ENCODE peak calls at places on chromosome 7, in five cellular contexts. M is EL, R is heart left ventricle, Q is lower lobe of right lung, I is kidney tubule cell. P is an unnamed sample.

GRCh38 chr7:91082854-91083495 is 181.3 kb upstream of the FZD1 start:
- DNase-seq in I (peak; percentile 29), R (no peak), M (peak; percentile 27), Q (no peak), P (peak; percentile 30)

GRCh38 chr7:128446306-128446705 is 9.4 kb upstream of the HILPDA start:
- DNase-seq in R (no peak), Q (no peak), M (no peak), I (no peak), P (no peak)

GRCh38 chr7:66348959-66349358 is 143.8 kb downstream of the TPST1 start:
- DNase-seq in M (no peak), Q (no peak), R (no peak), I (no peak), P (peak; percentile 90)

GRCh38 chr7:146773506-146773905 is 656.9 kb downstream of the CNTNAP2 start:
- DNase-seq in M (no peak), I (no peak), Q (no peak), R (no peak), P (no peak)

GRCh38 chr7:55516399-55516798 is 55.9 kb downstream of the VOPP1 start:
- DNase-seq in Q (no peak), I (no peak), R (no peak), M (no peak), P (no peak)

GRCh38 chr7:85079434-85079833 is 107.4 kb downstream of the SEMA3D start:
- DNase-seq in I (no peak), M (no peak), R (no peak), Q (no peak), P (no peak)

GRCh38 chr7:50204576-50204975 is 99.9 kb upstream of the IKZF1 start:
- DNase-seq in I (no peak), R (no peak), M (no peak), Q (no peak), P (peak; percentile 77)

GRCh38 chr7:106347229-106347833 is 62.5 kb upstream of the NAMPT start:
- DNase-seq in I (no peak), Q (no peak), R (no peak), M (no peak), P (peak; percentile 5)

GRCh38 chr7:153190452-153190851 is 430.9 kb downstream of the ACTR3B start:
- DNase-seq in M (no peak), I (peak; percentile 9), R (no peak), Q (no peak), P (no peak)

GRCh38 chr7:5709347-5709950 is 72.0 kb downstream of the RNF216 start:
- DNase-seq in R (no peak), I (no peak), M (peak; percentile 31), Q (no peak), P (no peak)

GRCh38 chr7:120054376-120055100 is 218.4 kb upstream of the KCND2 start:
- DNase-seq in Q (no peak), M (no peak), R (no peak), I (no peak), P (no peak)

GRCh38 chr7:150388709-150389531 is 9.8 kb downstream of the ZNF775 start:
- DNase-seq in Q (peak; percentile 87), R (peak; percentile 84), I (peak; percentile 60), M (no peak), P (no peak)

GRCh38 chr7:26648429-26649015 is 215.9 kb downstream of the SKAP2 start:
- DNase-seq in M (peak; percentile 38), I (peak; percentile 85), Q (no peak), R (no peak), P (no peak)

GRCh38 chr7:127997226-127997922 is 33.9 kb downstream of the LRRC4 start:
- DNase-seq in R (no peak), M (peak; percentile 63), I (peak; percentile 24), Q (no peak), P (no peak)

GRCh38 chr7:70693690-70694356 is 438.1 kb upstream of the GALNT17 start:
- DNase-seq in M (peak; percentile 45), Q (peak; percentile 81), I (peak; percentile 72), R (peak; percentile 85), P (peak; percentile 3)

GRCh38 chr7:155361947-155362346 is 64.3 kb downstream of the INSIG1 start:
- DNase-seq in R (no peak), M (no peak), Q (peak; percentile 14), I (no peak), P (no peak)

GRCh38 chr7:131629203-131629871 is 72.9 kb upstream of the PODXL start:
- DNase-seq in I (no peak), M (peak; percentile 87), Q (no peak), R (peak; percentile 66), P (no peak)

GRCh38 chr7:4951903-4952636 is 6.9 kb downstream of the MMD2 start:
- DNase-seq in I (peak; percentile 24), R (no peak), Q (no peak), M (no peak), P (peak; percentile 2)

GRCh38 chr7:140641532-140642191 is 1.0 kb upstream of the DENND2A start:
- DNase-seq in R (no peak), M (no peak), Q (no peak), I (peak; percentile 37), P (no peak)

GRCh38 chr7:82294258-82294855 is 149.2 kb downstream of the CACNA2D1 start:
- DNase-seq in M (peak; percentile 43), R (no peak), Q (no peak), I (peak; percentile 21), P (no peak)

GRCh38 chr7:95113590-95113989 is 206.2 kb downstream of the PPP1R9A start:
- DNase-seq in Q (no peak), I (no peak), M (no peak), R (no peak), P (no peak)

GRCh38 chr7:44965441-44965903 is 13.3 kb downstream of the MYO1G start:
- DNase-seq in R (no peak), I (no peak), M (no peak), Q (no peak), P (no peak)

GRCh38 chr7:3157541-3158287 is 114.0 kb upstream of the CARD11 start:
- DNase-seq in I (peak; percentile 31), Q (no peak), M (no peak), R (no peak), P (no peak)